ENCODE peak calls at places on chromosomes 4 and X, in ten cellular contexts. One of them, this sample, is unnamed.
A peak's percentile ranks its signal among the peaks of the same experiment; 100 is the strongest.

GRCh38 chrX:3699841-3700381 is 13.5 kb downstream of the PRKX start:
- DNase-seq in aorta: no peak
- DNase-seq in A673: no peak
- DNase-seq in lower leg skin: no peak
- DNase-seq in upper lobe of left lung: no peak
- DNase-seq in choroid plexus epithelial cell: peak; percentile 31
- DNase-seq in fibroblast of pulmonary artery: peak; percentile 14
- DNase-seq in uterus: no peak
- DNase-seq in mucosa of descending colon: no peak
- DNase-seq in cardiac fibroblast: peak; percentile 21
- DNase-seq in this sample: no peak

GRCh38 chr4:81954266-81954665 is 419.5 kb downstream of the HNRNPD start:
- DNase-seq in aorta: no peak
- DNase-seq in A673: no peak
- DNase-seq in lower leg skin: no peak
- DNase-seq in upper lobe of left lung: no peak
- DNase-seq in choroid plexus epithelial cell: no peak
- DNase-seq in fibroblast of pulmonary artery: no peak
- DNase-seq in uterus: no peak
- DNase-seq in mucosa of descending colon: no peak
- DNase-seq in cardiac fibroblast: no peak
- DNase-seq in this sample: no peak

GRCh38 chrX:53356186-53356585 is 66.3 kb downstream of the SMC1A start:
- DNase-seq in aorta: no peak
- DNase-seq in A673: peak; percentile 55
- DNase-seq in lower leg skin: no peak
- DNase-seq in upper lobe of left lung: no peak
- DNase-seq in choroid plexus epithelial cell: peak; percentile 13
- DNase-seq in fibroblast of pulmonary artery: peak; percentile 9
- DNase-seq in uterus: no peak
- DNase-seq in mucosa of descending colon: no peak
- DNase-seq in cardiac fibroblast: peak; percentile 20
- DNase-seq in this sample: no peak

GRCh38 chrX:125295337-125295736 is 24.3 kb upstream of the TEX13C start:
- DNase-seq in aorta: no peak
- DNase-seq in A673: peak; percentile 26
- DNase-seq in lower leg skin: no peak
- DNase-seq in upper lobe of left lung: no peak
- DNase-seq in choroid plexus epithelial cell: no peak
- DNase-seq in fibroblast of pulmonary artery: no peak
- DNase-seq in uterus: no peak
- DNase-seq in mucosa of descending colon: no peak
- DNase-seq in cardiac fibroblast: peak; percentile 0
- DNase-seq in this sample: no peak

GRCh38 chr4:5661237-5661636 is 47.1 kb downstream of the EVC2 start:
- DNase-seq in aorta: no peak
- DNase-seq in A673: no peak
- DNase-seq in lower leg skin: no peak
- DNase-seq in upper lobe of left lung: no peak
- DNase-seq in choroid plexus epithelial cell: no peak
- DNase-seq in fibroblast of pulmonary artery: no peak
- DNase-seq in uterus: no peak
- DNase-seq in mucosa of descending colon: no peak
- DNase-seq in cardiac fibroblast: no peak
- DNase-seq in this sample: no peak

GRCh38 chr4:176646311-176646710 is 146.4 kb downstream of the VEGFC start:
- DNase-seq in aorta: no peak
- DNase-seq in A673: no peak
- DNase-seq in lower leg skin: no peak
- DNase-seq in upper lobe of left lung: no peak
- DNase-seq in choroid plexus epithelial cell: no peak
- DNase-seq in fibroblast of pulmonary artery: no peak
- DNase-seq in uterus: no peak
- DNase-seq in mucosa of descending colon: no peak
- DNase-seq in cardiac fibroblast: no peak
- DNase-seq in this sample: no peak

GRCh38 chr4:74189331-74190043 is 31.6 kb downstream of the MTHFD2L start:
- DNase-seq in aorta: no peak
- DNase-seq in A673: peak; percentile 52
- DNase-seq in lower leg skin: no peak
- DNase-seq in upper lobe of left lung: no peak
- DNase-seq in choroid plexus epithelial cell: peak; percentile 71
- DNase-seq in fibroblast of pulmonary artery: peak; percentile 76
- DNase-seq in uterus: no peak
- DNase-seq in mucosa of descending colon: peak; percentile 23
- DNase-seq in cardiac fibroblast: peak; percentile 80
- DNase-seq in this sample: peak; percentile 58

GRCh38 chr4:35952751-35953150 is 291.6 kb downstream of the ARAP2 start:
- DNase-seq in aorta: no peak
- DNase-seq in A673: no peak
- DNase-seq in lower leg skin: no peak
- DNase-seq in upper lobe of left lung: no peak
- DNase-seq in choroid plexus epithelial cell: no peak
- DNase-seq in fibroblast of pulmonary artery: no peak
- DNase-seq in uterus: no peak
- DNase-seq in mucosa of descending colon: no peak
- DNase-seq in cardiac fibroblast: no peak
- DNase-seq in this sample: no peak

GRCh38 chr4:17339376-17339775 is 172.5 kb downstream of the QDPR start:
- DNase-seq in aorta: no peak
- DNase-seq in A673: no peak
- DNase-seq in lower leg skin: no peak
- DNase-seq in upper lobe of left lung: no peak
- DNase-seq in choroid plexus epithelial cell: no peak
- DNase-seq in fibroblast of pulmonary artery: no peak
- DNase-seq in uterus: no peak
- DNase-seq in mucosa of descending colon: no peak
- DNase-seq in cardiac fibroblast: no peak
- DNase-seq in this sample: no peak

GRCh38 chrX:69068295-69069085 is 96.8 kb downstream of the PJA1 start:
- DNase-seq in aorta: peak; percentile 2
- DNase-seq in A673: no peak
- DNase-seq in lower leg skin: peak; percentile 78
- DNase-seq in upper lobe of left lung: peak; percentile 8
- DNase-seq in choroid plexus epithelial cell: no peak
- DNase-seq in fibroblast of pulmonary artery: no peak
- DNase-seq in uterus: peak; percentile 1
- DNase-seq in mucosa of descending colon: no peak
- DNase-seq in cardiac fibroblast: no peak
- DNase-seq in this sample: no peak

GRCh38 chr4:164847016-164847415 is 30.0 kb upstream of the APELA start:
- DNase-seq in aorta: no peak
- DNase-seq in A673: no peak
- DNase-seq in lower leg skin: no peak
- DNase-seq in upper lobe of left lung: no peak
- DNase-seq in choroid plexus epithelial cell: no peak
- DNase-seq in fibroblast of pulmonary artery: no peak
- DNase-seq in uterus: no peak
- DNase-seq in mucosa of descending colon: no peak
- DNase-seq in cardiac fibroblast: no peak
- DNase-seq in this sample: no peak

GRCh38 chr4:73675623-73676022 is 55.4 kb upstream of the RASSF6 start:
- DNase-seq in aorta: no peak
- DNase-seq in A673: peak; percentile 33
- DNase-seq in lower leg skin: no peak
- DNase-seq in upper lobe of left lung: no peak
- DNase-seq in choroid plexus epithelial cell: no peak
- DNase-seq in fibroblast of pulmonary artery: no peak
- DNase-seq in uterus: no peak
- DNase-seq in mucosa of descending colon: no peak
- DNase-seq in cardiac fibroblast: no peak
- DNase-seq in this sample: no peak

GRCh38 chrX:10415704-10416001 is 204.7 kb downstream of the MID1 start:
- DNase-seq in aorta: no peak
- DNase-seq in A673: no peak
- DNase-seq in lower leg skin: no peak
- DNase-seq in upper lobe of left lung: no peak
- DNase-seq in choroid plexus epithelial cell: peak; percentile 61
- DNase-seq in fibroblast of pulmonary artery: peak; percentile 14
- DNase-seq in uterus: no peak
- DNase-seq in mucosa of descending colon: no peak
- DNase-seq in cardiac fibroblast: peak; percentile 52
- DNase-seq in this sample: peak; percentile 76

GRCh38 chrX:86141786-86142185 is 6.5 kb upstream of the DACH2 start:
- DNase-seq in aorta: no peak
- DNase-seq in A673: no peak
- DNase-seq in lower leg skin: no peak
- DNase-seq in upper lobe of left lung: no peak
- DNase-seq in choroid plexus epithelial cell: no peak
- DNase-seq in fibroblast of pulmonary artery: no peak
- DNase-seq in uterus: no peak
- DNase-seq in mucosa of descending colon: no peak
- DNase-seq in cardiac fibroblast: no peak
- DNase-seq in this sample: no peak

GRCh38 chr4:43550981-43551627 is 658.6 kb downstream of the GRXCR1 start:
- DNase-seq in aorta: no peak
- DNase-seq in A673: no peak
- DNase-seq in lower leg skin: no peak
- DNase-seq in upper lobe of left lung: no peak
- DNase-seq in choroid plexus epithelial cell: no peak
- DNase-seq in fibroblast of pulmonary artery: no peak
- DNase-seq in uterus: no peak
- DNase-seq in mucosa of descending colon: no peak
- DNase-seq in cardiac fibroblast: no peak
- DNase-seq in this sample: no peak

GRCh38 chrX:38561951-38562719 is 793 bp downstream of the TSPAN7 start:
- DNase-seq in aorta: peak; percentile 69
- DNase-seq in A673: peak; percentile 12
- DNase-seq in lower leg skin: peak; percentile 85
- DNase-seq in upper lobe of left lung: peak; percentile 28
- DNase-seq in choroid plexus epithelial cell: no peak
- DNase-seq in fibroblast of pulmonary artery: no peak
- DNase-seq in uterus: peak; percentile 71
- DNase-seq in mucosa of descending colon: peak; percentile 38
- DNase-seq in cardiac fibroblast: no peak
- DNase-seq in this sample: no peak
- H3K4me3 ChIP-seq in aorta: peak overlapping the region; percentile 61
- H3K4me3 ChIP-seq in A673: peak overlapping the region; percentile 45
- H3K4me3 ChIP-seq in lower leg skin: peak overlapping the region; percentile 23
- H3K4me3 ChIP-seq in upper lobe of left lung: peak overlapping the region; percentile 57
- H3K4me3 ChIP-seq in choroid plexus epithelial cell: no peak overlapping the region
- H3K4me3 ChIP-seq in fibroblast of pulmonary artery: peak overlapping the region; percentile 46
- H3K4me3 ChIP-seq in uterus: peak overlapping the region; percentile 29
- H3K4me3 ChIP-seq in mucosa of descending colon: peak overlapping the region; percentile 30
- H3K4me3 ChIP-seq in cardiac fibroblast: peak overlapping the region; percentile 36
- H3K4me3 ChIP-seq in this sample: peak overlapping the region; percentile 55

GRCh38 chr4:2462992-2463762 is 5.7 kb upstream of the RNF4 start:
- DNase-seq in aorta: peak; percentile 39
- DNase-seq in A673: no peak
- DNase-seq in lower leg skin: no peak
- DNase-seq in upper lobe of left lung: no peak
- DNase-seq in choroid plexus epithelial cell: no peak
- DNase-seq in fibroblast of pulmonary artery: no peak
- DNase-seq in uterus: no peak
- DNase-seq in mucosa of descending colon: no peak
- DNase-seq in cardiac fibroblast: no peak
- DNase-seq in this sample: no peak
- H3K4me3 ChIP-seq in aorta: no peak overlapping the region
- H3K4me3 ChIP-seq in A673: peak overlapping the region; percentile 55
- H3K4me3 ChIP-seq in lower leg skin: no peak overlapping the region
- H3K4me3 ChIP-seq in upper lobe of left lung: peak overlapping the region; percentile 67
- H3K4me3 ChIP-seq in choroid plexus epithelial cell: peak overlapping the region; percentile 39
- H3K4me3 ChIP-seq in fibroblast of pulmonary artery: peak overlapping the region; percentile 28
- H3K4me3 ChIP-seq in uterus: no peak overlapping the region
- H3K4me3 ChIP-seq in mucosa of descending colon: no peak overlapping the region
- H3K4me3 ChIP-seq in cardiac fibroblast: peak overlapping the region; percentile 24
- H3K4me3 ChIP-seq in this sample: peak overlapping the region; percentile 46

GRCh38 chr4:6688879-6689505 is 4.7 kb upstream of the S100P start:
- DNase-seq in aorta: no peak
- DNase-seq in A673: peak; percentile 74
- DNase-seq in lower leg skin: peak; percentile 87
- DNase-seq in upper lobe of left lung: peak; percentile 68
- DNase-seq in choroid plexus epithelial cell: peak; percentile 97
- DNase-seq in fibroblast of pulmonary artery: peak; percentile 90
- DNase-seq in uterus: no peak
- DNase-seq in mucosa of descending colon: peak; percentile 55
- DNase-seq in cardiac fibroblast: peak; percentile 89
- DNase-seq in this sample: peak; percentile 82
- H3K4me3 ChIP-seq in aorta: no peak overlapping the region
- H3K4me3 ChIP-seq in A673: no peak overlapping the region
- H3K4me3 ChIP-seq in lower leg skin: no peak overlapping the region
- H3K4me3 ChIP-seq in upper lobe of left lung: peak overlapping the region; percentile 20
- H3K4me3 ChIP-seq in choroid plexus epithelial cell: peak overlapping the region; percentile 28
- H3K4me3 ChIP-seq in fibroblast of pulmonary artery: no peak overlapping the region
- H3K4me3 ChIP-seq in uterus: no peak overlapping the region
- H3K4me3 ChIP-seq in mucosa of descending colon: no peak overlapping the region
- H3K4me3 ChIP-seq in cardiac fibroblast: no peak overlapping the region
- H3K4me3 ChIP-seq in this sample: no peak overlapping the region

GRCh38 chr4:13289391-13289790 is 194.7 kb downstream of the RAB28 start:
- DNase-seq in aorta: no peak
- DNase-seq in A673: no peak
- DNase-seq in lower leg skin: no peak
- DNase-seq in upper lobe of left lung: no peak
- DNase-seq in choroid plexus epithelial cell: peak; percentile 85
- DNase-seq in fibroblast of pulmonary artery: peak; percentile 76
- DNase-seq in uterus: no peak
- DNase-seq in mucosa of descending colon: no peak
- DNase-seq in cardiac fibroblast: peak; percentile 84
- DNase-seq in this sample: peak; percentile 86

GRCh38 chr4:13285336-13285735 is 198.8 kb downstream of the RAB28 start:
- DNase-seq in aorta: no peak
- DNase-seq in A673: no peak
- DNase-seq in lower leg skin: no peak
- DNase-seq in upper lobe of left lung: no peak
- DNase-seq in choroid plexus epithelial cell: no peak
- DNase-seq in fibroblast of pulmonary artery: no peak
- DNase-seq in uterus: no peak
- DNase-seq in mucosa of descending colon: no peak
- DNase-seq in cardiac fibroblast: peak; percentile 48
- DNase-seq in this sample: peak; percentile 60

GRCh38 chr4:13284932-13285331 is 199.2 kb downstream of the RAB28 start:
- DNase-seq in aorta: no peak
- DNase-seq in A673: no peak
- DNase-seq in lower leg skin: no peak
- DNase-seq in upper lobe of left lung: no peak
- DNase-seq in choroid plexus epithelial cell: no peak
- DNase-seq in fibroblast of pulmonary artery: no peak
- DNase-seq in uterus: no peak
- DNase-seq in mucosa of descending colon: no peak
- DNase-seq in cardiac fibroblast: no peak
- DNase-seq in this sample: no peak
- H3K4me3 ChIP-seq in aorta: no peak overlapping the region
- H3K4me3 ChIP-seq in A673: no peak overlapping the region
- H3K4me3 ChIP-seq in lower leg skin: no peak overlapping the region
- H3K4me3 ChIP-seq in upper lobe of left lung: no peak overlapping the region
- H3K4me3 ChIP-seq in choroid plexus epithelial cell: no peak overlapping the region
- H3K4me3 ChIP-seq in fibroblast of pulmonary artery: no peak overlapping the region
- H3K4me3 ChIP-seq in uterus: no peak overlapping the region
- H3K4me3 ChIP-seq in mucosa of descending colon: no peak overlapping the region
- H3K4me3 ChIP-seq in cardiac fibroblast: no peak overlapping the region
- H3K4me3 ChIP-seq in this sample: no peak overlapping the region

This sample was measured in fibroblast of lung.